ENCODE peak calls at places on chromosomes 3 and 15, in seven cellular contexts. R, X, D, F, A, J and C are unnamed samples.

GRCh38 chr3:187735383-187735782 is 9.9 kb downstream of the BCL6 start:
- DNase-seq in X (no peak), F (no peak), J (no peak), A (no peak), R (no peak), D (no peak), C (no peak)

GRCh38 chr3:16357698-16358097 is 92.7 kb downstream of the OXNAD1 start:
- DNase-seq in R (no peak), A (no peak), D (no peak), X (peak; percentile 4), F (no peak), J (peak; percentile 43), C (no peak)

GRCh38 chr15:89462198-89462912 is 34.0 kb downstream of the RHCG start:
- DNase-seq in D (peak; percentile 87), J (no peak), A (no peak), F (no peak), X (peak; percentile 60), R (no peak), C (no peak)

GRCh38 chr3:169787120-169787519 is 13.9 kb downstream of the MYNN start:
- DNase-seq in F (no peak), R (no peak), D (no peak), J (no peak), A (no peak), X (no peak), C (no peak)

GRCh38 chr15:74543583-74543982 is 2.6 kb downstream of the ARID3B start:
- DNase-seq in D (no peak), J (no peak), X (no peak), A (no peak), R (peak; percentile 18), F (peak; percentile 60), C (no peak)

GRCh38 chr3:111072016-111072891 is 638 bp downstream of the NECTIN3 start:
- DNase-seq in D (no peak), R (no peak), X (no peak), A (peak; percentile 53), F (peak; percentile 44), J (peak; percentile 64), C (peak; percentile 38)

GRCh38 chr3:53837331-53837730 is 8.9 kb downstream of the CHDH start:
- DNase-seq in D (no peak), J (no peak), R (no peak), A (no peak), X (no peak), F (peak; percentile 33), C (no peak)

GRCh38 chr15:40894689-40895308 is 549 bp downstream of the VPS18 start:
- DNase-seq in F (peak; percentile 84), D (peak; percentile 85), J (peak; percentile 85), A (peak; percentile 79), X (peak; percentile 61), R (peak; percentile 63), C (peak; percentile 44)

GRCh38 chr3:39107874-39108308 is 411 bp downstream of the TTC21A start:
- DNase-seq in D (no peak), A (no peak), F (no peak), J (no peak), R (no peak), X (no peak), C (no peak)